ENCODE peak calls at places on chromosome 12, in four cellular contexts. T is A549; G is stimulated activated CD4-positive, alpha-beta T cell treated with anti-CD3 and anti-CD28 coated beads, Interleukin-4, amount 100 ng/mL, for 4 hours; Y is AG10803. L is an unnamed sample.
A peak's percentile ranks its signal among the peaks of the same experiment; 100 is the strongest.

GRCh38 chr12:111424793-111425251 is 19.1 kb downstream of the SH2B3 start:
- DNase-seq in T (no peak), Y (no peak), G (no peak), L (peak; percentile 29)

GRCh38 chr12:27534060-27534764 is 10.2 kb downstream of the PPFIBP1 start:
- DNase-seq in Y (no peak), G (peak; percentile 24), T (no peak), L (no peak)

GRCh38 chr12:50401383-50402155 is 884 bp downstream of the LARP4 start:
- DNase-seq in Y (peak; percentile 77), G (no peak), T (no peak), L (peak; percentile 41)

GRCh38 chr12:105084251-105085250 is at the start of gene ALDH1L2:
- DNase-seq in T (peak; percentile 58), G (peak; percentile 10), Y (peak; percentile 95), L (peak; percentile 86)

GRCh38 chr12:2812290-2813213 is at the start of gene ITFG2:
- DNase-seq in T (peak; percentile 96), G (peak; percentile 97), Y (peak; percentile 98), L (peak; percentile 99)

GRCh38 chr12:49068879-49069506 is 786 bp downstream of the RHEBL1 start:
- DNase-seq in T (no peak), Y (no peak), G (no peak), L (peak; percentile 34)

GRCh38 chr12:18443768-18444437 is 182.6 kb downstream of the PIK3C2G start:
- DNase-seq in T (no peak), Y (peak; percentile 24), G (no peak), L (peak; percentile 42)

GRCh38 chr12:51082561-51083139 is 746 bp downstream of the CSRNP2 start:
- DNase-seq in G (peak; percentile 12), Y (peak; percentile 27), T (peak; percentile 52), L (peak; percentile 60)

GRCh38 chr12:5511644-5512584 is 80.0 kb downstream of the NTF3 start:
- DNase-seq in T (peak; percentile 7), Y (peak; percentile 62), G (no peak), L (peak; percentile 49)

GRCh38 chr12:87820524-87821194 is 208.5 kb downstream of the C12orf50 start:
- DNase-seq in G (no peak), Y (no peak), T (no peak), L (peak; percentile 70)

GRCh38 chr12:367972-368371 is 21.1 kb downstream of the KDM5A start:
- DNase-seq in G (no peak), Y (no peak), T (no peak), L (no peak)

GRCh38 chr12:94844452-94844851 is 159.0 kb downstream of the NDUFA12 start:
- DNase-seq in T (no peak), G (no peak), Y (no peak), L (no peak)

GRCh38 chr12:16600525-16600924 is 5.4 kb downstream of the LMO3 start:
- DNase-seq in Y (no peak), T (no peak), G (no peak), L (no peak)

GRCh38 chr12:5432011-5432400 is at the start of gene NTF3:
- DNase-seq in T (no peak), G (no peak), Y (peak; percentile 73), L (peak; percentile 60)

GRCh38 chr12:108055135-108055534 is 74.0 kb upstream of the WSCD2 start:
- DNase-seq in T (no peak), Y (no peak), G (no peak), L (no peak)

GRCh38 chr12:30546121-30546520 is 149.5 kb downstream of the IPO8 start:
- DNase-seq in G (no peak), T (no peak), Y (no peak), L (no peak)

GRCh38 chr12:129771238-129771637 is 132.6 kb downstream of the TMEM132D start:
- DNase-seq in G (no peak), Y (no peak), T (no peak), L (no peak)

GRCh38 chr12:537772-538171 is 78.0 kb downstream of the B4GALNT3 start:
- DNase-seq in G (no peak), T (no peak), Y (no peak), L (no peak)

GRCh38 chr12:105264771-105265170 is 28.8 kb upstream of the APPL2 start:
- DNase-seq in G (no peak), T (no peak), Y (no peak), L (no peak)

GRCh38 chr12:55966408-55967281 is at the start of gene CDK2:
- DNase-seq in G (peak; percentile 88), T (peak; percentile 92), Y (peak; percentile 65), L (peak; percentile 94)

GRCh38 chr12:44002607-44003006 is 166.7 kb downstream of the TMEM117 start:
- DNase-seq in T (no peak), G (no peak), Y (no peak), L (no peak)

GRCh38 chr12:63944586-63945228 is 100.2 kb downstream of the SRGAP1 start:
- DNase-seq in G (no peak), Y (no peak), T (no peak), L (no peak)

GRCh38 chr12:19712041-19712440 is 272.7 kb downstream of the AEBP2 start:
- DNase-seq in T (peak; percentile 22), G (no peak), Y (peak; percentile 60), L (peak; percentile 84)

GRCh38 chr12:71438670-71439361 is 782 bp upstream of the LGR5 start:
- DNase-seq in Y (no peak), T (no peak), G (no peak), L (peak; percentile 32)

GRCh38 chr12:8950702-8951478 is 1.4 kb upstream of the M6PR start:
- DNase-seq in Y (no peak), T (no peak), G (no peak), L (no peak)

GRCh38 chr12:77001181-77001758 is 64.1 kb downstream of the E2F7 start:
- DNase-seq in G (no peak), Y (no peak), T (no peak), L (no peak)

GRCh38 chr12:119448737-119449136 is 114.2 kb downstream of the CCDC60 start:
- DNase-seq in Y (no peak), T (no peak), G (no peak), L (no peak)

GRCh38 chr12:90953956-90954421 is 987 bp downstream of the CCER1 start:
- DNase-seq in T (no peak), G (no peak), Y (no peak), L (no peak)

GRCh38 chr12:112782921-112783320 is 8.6 kb upstream of the RPH3A start:
- DNase-seq in Y (no peak), G (no peak), T (no peak), L (no peak)

GRCh38 chr12:6821271-6821673 is 349 bp upstream of the GPR162 start:
- DNase-seq in Y (peak; percentile 63), G (peak; percentile 8), T (peak; percentile 29), L (peak; percentile 67)

GRCh38 chr12:117850048-117850447 is 118.7 kb downstream of the KSR2 start:
- DNase-seq in T (peak; percentile 80), G (no peak), Y (peak; percentile 51), L (peak; percentile 66)

GRCh38 chr12:110312581-110313360 is 31.7 kb downstream of the ATP2A2 start:
- DNase-seq in T (peak; percentile 43), G (no peak), Y (peak; percentile 74), L (peak; percentile 90)

GRCh38 chr12:94588271-94588785 is 62.0 kb downstream of the TMCC3 start:
- DNase-seq in G (no peak), T (no peak), Y (no peak), L (no peak)

GRCh38 chr12:495466-495865 is 35.7 kb downstream of the B4GALNT3 start:
- DNase-seq in Y (no peak), G (no peak), T (no peak), L (no peak)

GRCh38 chr12:4223273-4223855 is 50.2 kb upstream of the CCND2 start:
- DNase-seq in G (no peak), Y (no peak), T (no peak), L (no peak)

GRCh38 chr12:93660996-93661395 is 16.2 kb upstream of the CRADD start:
- DNase-seq in Y (no peak), T (no peak), G (no peak), L (no peak)

GRCh38 chr12:55728185-55728931 is 451 bp downstream of the CD63 start:
- DNase-seq in G (no peak), Y (peak; percentile 62), T (peak; percentile 39), L (peak; percentile 74)

L was measured in ELR.